ENCODE peak calls at places on chromosomes 12 and 14, in four cellular contexts. One of them, this sample, is unnamed.

GRCh38 chr12:22981711-22982110 is 356.7 kb downstream of the ETNK1 start:
- ATAC-seq in body of pancreas: no peak
- ATAC-seq in Panc1: no peak
- ATAC-seq in psoas muscle: no peak
- ATAC-seq in this sample: peak

GRCh38 chr14:58444627-58445026 is 17.1 kb downstream of the KIAA0586 start:
- ATAC-seq in psoas muscle: no peak
- ATAC-seq in body of pancreas: no peak
- ATAC-seq in Panc1: no peak
- ATAC-seq in this sample: no peak

GRCh38 chr14:81436296-81437138 is 36.4 kb upstream of the STON2 start:
- ATAC-seq in body of pancreas: peak
- ATAC-seq in psoas muscle: peak
- ATAC-seq in Panc1: peak
- ATAC-seq in this sample: peak

GRCh38 chr12:54418441-54419087 is 502 bp downstream of the ITGA5 start:
- ATAC-seq in psoas muscle: peak
- ATAC-seq in body of pancreas: peak
- ATAC-seq in Panc1: peak
- ATAC-seq in this sample: peak

GRCh38 chr14:22985894-22986507 is 3.6 kb upstream of the AJUBA start:
- ATAC-seq in Panc1: no peak
- ATAC-seq in body of pancreas: no peak
- ATAC-seq in psoas muscle: no peak
- ATAC-seq in this sample: no peak

GRCh38 chr12:64810831-64811230 is 13.6 kb upstream of the TBC1D30 start:
- ATAC-seq in body of pancreas: no peak
- ATAC-seq in Panc1: no peak
- ATAC-seq in psoas muscle: no peak
- ATAC-seq in this sample: no peak

GRCh38 chr12:105933671-105934665 is 204.8 kb downstream of the NUAK1 start:
- ATAC-seq in body of pancreas: peak
- ATAC-seq in psoas muscle: peak
- ATAC-seq in Panc1: peak
- ATAC-seq in this sample: peak

GRCh38 chr12:93572712-93573551 is 457 bp downstream of the SOCS2 start:
- ATAC-seq in body of pancreas: no peak
- ATAC-seq in psoas muscle: no peak
- ATAC-seq in Panc1: no peak
- ATAC-seq in this sample: no peak

GRCh38 chr12:113239811-113240331 is 18.6 kb downstream of the TPCN1 start:
- ATAC-seq in body of pancreas: no peak
- ATAC-seq in Panc1: no peak
- ATAC-seq in psoas muscle: no peak
- ATAC-seq in this sample: no peak

GRCh38 chr12:124399622-124400021 is 104.7 kb downstream of the RFLNA start:
- ATAC-seq in Panc1: peak
- ATAC-seq in body of pancreas: no peak
- ATAC-seq in psoas muscle: peak
- ATAC-seq in this sample: peak

GRCh38 chr12:17286874-17287273 is 680.9 kb upstream of the LMO3 start:
- ATAC-seq in Panc1: no peak
- ATAC-seq in body of pancreas: no peak
- ATAC-seq in psoas muscle: no peak
- ATAC-seq in this sample: no peak

GRCh38 chr12:80690090-80690489 is 17.3 kb upstream of the MYF6 start:
- ATAC-seq in psoas muscle: no peak
- ATAC-seq in body of pancreas: no peak
- ATAC-seq in Panc1: no peak
- ATAC-seq in this sample: no peak

GRCh38 chr12:25053021-25053271 is 104.0 kb upstream of the BCAT1 start:
- ATAC-seq in Panc1: no peak
- ATAC-seq in body of pancreas: no peak
- ATAC-seq in psoas muscle: no peak
- ATAC-seq in this sample: no peak

GRCh38 chr12:116130431-116130830 is 147.1 kb downstream of the MED13L start:
- ATAC-seq in Panc1: peak
- ATAC-seq in psoas muscle: no peak
- ATAC-seq in body of pancreas: no peak
- ATAC-seq in this sample: peak

GRCh38 chr12:1750300-1750699 is 59.4 kb downstream of the ADIPOR2 start:
- ATAC-seq in psoas muscle: no peak
- ATAC-seq in body of pancreas: no peak
- ATAC-seq in Panc1: no peak
- ATAC-seq in this sample: no peak

GRCh38 chr12:27869567-27869966 is 89.5 kb upstream of the MANSC4 start:
- ATAC-seq in body of pancreas: no peak
- ATAC-seq in Panc1: no peak
- ATAC-seq in psoas muscle: no peak
- ATAC-seq in this sample: no peak

GRCh38 chr14:52355016-52355430 is 40.9 kb downstream of the PTGER2 start:
- ATAC-seq in psoas muscle: no peak
- ATAC-seq in body of pancreas: no peak
- ATAC-seq in Panc1: peak
- ATAC-seq in this sample: peak

GRCh38 chr12:81992461-81992860 is 233.3 kb upstream of the PPFIA2 start:
- ATAC-seq in Panc1: no peak
- ATAC-seq in body of pancreas: no peak
- ATAC-seq in psoas muscle: no peak
- ATAC-seq in this sample: no peak

GRCh38 chr14:69989622-69990021 is 110.4 kb downstream of the SMOC1 start:
- ATAC-seq in psoas muscle: no peak
- ATAC-seq in body of pancreas: no peak
- ATAC-seq in Panc1: no peak
- ATAC-seq in this sample: no peak

GRCh38 chr12:79552186-79552585 is 138.6 kb downstream of the PAWR start:
- ATAC-seq in psoas muscle: no peak
- ATAC-seq in Panc1: no peak
- ATAC-seq in body of pancreas: no peak
- ATAC-seq in this sample: no peak

GRCh38 chr14:67934851-67935250 is 115.3 kb downstream of the RAD51B start:
- ATAC-seq in body of pancreas: no peak
- ATAC-seq in psoas muscle: no peak
- ATAC-seq in Panc1: no peak
- ATAC-seq in this sample: no peak

GRCh38 chr14:68495101-68495637 is 297.7 kb downstream of the ZFP36L1 start:
- ATAC-seq in body of pancreas: no peak
- ATAC-seq in psoas muscle: no peak
- ATAC-seq in Panc1: no peak
- ATAC-seq in this sample: peak

GRCh38 chr12:6264402-6265037 is 46.0 kb upstream of the PLEKHG6 start:
- ATAC-seq in body of pancreas: no peak
- ATAC-seq in Panc1: no peak
- ATAC-seq in psoas muscle: no peak
- ATAC-seq in this sample: no peak

GRCh38 chr14:21185506-21185905 is 29.6 kb upstream of the OR5AU1 start:
- ATAC-seq in psoas muscle: no peak
- ATAC-seq in Panc1: no peak
- ATAC-seq in body of pancreas: no peak
- ATAC-seq in this sample: no peak

This sample was measured in SK-N-SH treated with all-trans-retinoic acid at 6 μM for 48 hours.